ENCODE peak calls at places on chromosomes 6 and 20, in seven cellular contexts. V, T, Z, C, H, Q and W are unnamed samples.

GRCh38 chr6:163494279-163494727 is 79.8 kb downstream of the QKI start:
- DNase-seq in V (no peak), T (no peak), Z (no peak), C (no peak), H (no peak), Q (peak; percentile 23), W (no peak)

GRCh38 chr20:40673442-40673841 is 15.6 kb downstream of the MAFB start:
- DNase-seq in V (no peak), T (no peak), Z (no peak), C (no peak), H (no peak), Q (no peak), W (no peak)

GRCh38 chr6:499617-500016 is 108.1 kb downstream of the IRF4 start:
- DNase-seq in V (no peak), T (no peak), Z (no peak), C (no peak), H (no peak), Q (peak; percentile 11), W (no peak)

GRCh38 chr20:63951398-63952209 is 4.6 kb downstream of the UCKL1 start:
- DNase-seq in V (no peak), T (no peak), Z (no peak), C (no peak), H (no peak), Q (no peak), W (no peak)

GRCh38 chr20:45419188-45420091 is 3.5 kb downstream of the PIGT start:
- DNase-seq in V (peak; percentile 94), T (no peak), Z (no peak), C (no peak), H (peak; percentile 47), Q (peak; percentile 49), W (no peak)

GRCh38 chr20:37251836-37252477 is 9.7 kb downstream of the GHRH start:
- DNase-seq in V (no peak), T (peak; percentile 42), Z (peak; percentile 74), C (no peak), H (no peak), Q (no peak), W (no peak)

GRCh38 chr6:142883011-142883410 is 62.0 kb downstream of the HIVEP2 start:
- DNase-seq in V (peak; percentile 67), T (no peak), Z (peak; percentile 77), C (no peak), H (no peak), Q (no peak), W (no peak)

GRCh38 chr6:30515967-30516753 is 26.9 kb downstream of the HLA-E start:
- DNase-seq in V (peak; percentile 96), T (peak; percentile 94), Z (peak; percentile 95), C (peak; percentile 65), H (peak; percentile 98), Q (peak; percentile 95), W (peak; percentile 65)

GRCh38 chr20:49677777-49678758 is 35.6 kb downstream of the B4GALT5 start:
- DNase-seq in V (no peak), T (no peak), Z (no peak), C (no peak), H (peak; percentile 16), Q (no peak), W (no peak)

GRCh38 chr20:49676581-49677291 is 36.9 kb downstream of the B4GALT5 start:
- DNase-seq in V (peak; percentile 71), T (no peak), Z (no peak), C (no peak), H (no peak), Q (peak; percentile 61), W (no peak)

GRCh38 chr20:49682798-49683197 is 30.9 kb downstream of the B4GALT5 start:
- DNase-seq in V (no peak), T (no peak), Z (no peak), C (no peak), H (no peak), Q (no peak), W (no peak)

GRCh38 chr20:49682278-49682677 is 31.4 kb downstream of the B4GALT5 start:
- DNase-seq in V (no peak), T (no peak), Z (no peak), C (no peak), H (no peak), Q (no peak), W (no peak)

GRCh38 chr20:49680475-49680874 is 33.2 kb downstream of the B4GALT5 start:
- DNase-seq in V (no peak), T (no peak), Z (no peak), C (no peak), H (no peak), Q (peak; percentile 37), W (no peak)
- H2BK120ac ChIP-seq in V (no peak overlapping the region), T (no peak overlapping the region), Z (no peak overlapping the region), C (no peak overlapping the region), H (no peak overlapping the region), Q (no peak overlapping the region), W (no peak overlapping the region)

GRCh38 chr6:18920701-18921100 is 533.6 kb downstream of the RNF144B start:
- DNase-seq in V (no peak), T (no peak), Z (peak; percentile 7), C (no peak), H (no peak), Q (no peak), W (no peak)
- H2BK120ac ChIP-seq in V (no peak overlapping the region), T (no peak overlapping the region), Z (no peak overlapping the region), C (no peak overlapping the region), H (no peak overlapping the region), Q (no peak overlapping the region), W (no peak overlapping the region)

GRCh38 chr6:92263864-92264263 is 1155.5 kb downstream of the EPHA7 start:
- DNase-seq in V (no peak), T (no peak), Z (no peak), C (no peak), H (no peak), Q (no peak), W (no peak)
- H2BK120ac ChIP-seq in V (no peak overlapping the region), T (no peak overlapping the region), Z (no peak overlapping the region), C (no peak overlapping the region), H (no peak overlapping the region), Q (no peak overlapping the region), W (no peak overlapping the region)

GRCh38 chr6:32151131-32151884 is 431 bp downstream of the PRRT1 start:
- DNase-seq in V (no peak), T (no peak), Z (no peak), C (no peak), H (no peak), Q (no peak), W (no peak)
- H2BK120ac ChIP-seq in V (no peak overlapping the region), T (no peak overlapping the region), Z (no peak overlapping the region), C (no peak overlapping the region), H (no peak overlapping the region), Q (no peak overlapping the region), W (no peak overlapping the region)

GRCh38 chr20:38798266-38798665 is 7.2 kb upstream of the PPP1R16B start:
- DNase-seq in V (no peak), T (no peak), Z (no peak), C (no peak), H (no peak), Q (no peak), W (no peak)
- H2BK120ac ChIP-seq in V (no peak overlapping the region), T (no peak overlapping the region), Z (no peak overlapping the region), C (no peak overlapping the region), H (no peak overlapping the region), Q (no peak overlapping the region), W (no peak overlapping the region)

DNA sequence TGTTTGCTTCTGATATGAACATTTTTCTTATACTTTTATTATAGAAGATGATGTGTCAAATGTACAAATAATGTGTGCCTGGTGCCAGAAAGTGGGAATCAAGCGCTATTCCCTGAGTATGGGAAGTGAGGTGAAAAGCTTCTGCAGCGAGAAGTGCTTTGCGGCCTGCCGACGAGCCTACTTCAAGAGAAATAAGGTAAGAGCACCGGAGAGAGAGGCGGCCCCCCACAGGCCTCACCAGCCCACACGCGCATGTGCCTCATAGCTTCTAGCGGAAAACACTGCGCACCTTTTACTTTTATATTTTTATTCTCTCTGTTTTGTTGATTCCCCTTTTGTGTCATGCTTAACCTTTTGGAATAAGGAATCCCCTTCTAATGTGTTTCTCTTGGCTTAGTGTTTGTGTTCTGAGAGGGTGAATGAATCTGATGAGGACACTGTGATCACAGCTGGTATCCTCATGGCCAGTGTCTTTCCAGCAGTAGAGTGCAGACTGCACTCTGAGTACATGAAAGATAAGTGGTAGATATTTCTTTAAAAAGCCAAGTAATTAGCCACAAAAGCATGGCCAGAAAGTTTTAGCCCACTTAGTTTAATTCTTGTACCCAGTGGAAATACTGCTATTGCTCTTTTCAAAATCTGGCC is 43.6 kb downstream of the SOBP start:
- DNase-seq in V (no peak), T (peak; percentile 47), Z (no peak), C (no peak), H (no peak), Q (no peak), W (no peak)
- H2BK120ac ChIP-seq in V (no peak overlapping the region), T (no peak overlapping the region), Z (no peak overlapping the region), C (no peak overlapping the region), H (no peak overlapping the region), Q (no peak overlapping the region), W (no peak overlapping the region)

GRCh38 chr6:37432916-37433656 is at the start of gene CMTR1:
- DNase-seq in V (peak; percentile 86), T (peak; percentile 92), Z (peak; percentile 94), C (peak; percentile 83), H (peak; percentile 94), Q (peak; percentile 91), W (peak; percentile 59)
- H2BK120ac ChIP-seq in V (peak within 1 kb of the TSS; percentile 29), T (no peak within 1 kb of the TSS), Z (no peak within 1 kb of the TSS), C (no peak within 1 kb of the TSS), H (no peak within 1 kb of the TSS), Q (peak within 1 kb of the TSS; percentile 73), W (no peak within 1 kb of the TSS)

GRCh38 chr6:24581084-24581669 is 64.8 kb downstream of the KIAA0319 start:
- DNase-seq in V (peak; percentile 50), T (peak; percentile 76), Z (peak; percentile 82), C (peak; percentile 65), H (peak; percentile 71), Q (peak; percentile 67), W (peak; percentile 54)

GRCh38 chr6:24589334-24589733 is 56.7 kb downstream of the KIAA0319 start:
- DNase-seq in V (no peak), T (no peak), Z (peak; percentile 22), C (no peak), H (no peak), Q (no peak), W (no peak)

GRCh38 chr6:24584390-24584735 is 61.6 kb downstream of the KIAA0319 start:
- DNase-seq in V (no peak), T (no peak), Z (peak; percentile 18), C (no peak), H (no peak), Q (no peak), W (no peak)

GRCh38 chr6:24583463-24584389 is 62.3 kb downstream of the KIAA0319 start:
- DNase-seq in V (peak; percentile 63), T (peak; percentile 76), Z (peak; percentile 80), C (peak; percentile 63), H (peak; percentile 28), Q (peak; percentile 70), W (peak; percentile 81)
- H2BK120ac ChIP-seq in V (no peak overlapping the region), T (no peak overlapping the region), Z (no peak overlapping the region), C (no peak overlapping the region), H (no peak overlapping the region), Q (no peak overlapping the region), W (no peak overlapping the region)